ENCODE peak calls at places on chromosome 11, in six cellular contexts. W is activated T-cell treated with anti-CD3 and anti-CD28 coated beads for 1 hour; Z is AG09309; J is NCI-H187; A is NCI-H345; Q is stimulated activated CD4-positive, alpha-beta T cell treated with anti-CD3 and anti-CD28 coated beads, Interleukin-1b, Interleukin-23, amount 100 ng/mL, for 4 hours. C is an unnamed sample.

GRCh38 chr11:66068154-66068821 is 1.8 kb upstream of the PACS1 start:
- DNase-seq in A (peak), Q (peak), W (peak), J (peak), Z (no peak), C (peak)

GRCh38 chr11:17760102-17761029 is 25.8 kb downstream of the KCNC1 start:
- DNase-seq in A (peak), Q (no peak), W (no peak), Z (no peak), J (peak), C (no peak)

GRCh38 chr11:10499452-10500262 is 41.3 kb downstream of the RNF141 start:
- DNase-seq in Q (no peak), A (no peak), J (no peak), Z (no peak), W (no peak), C (no peak)

GRCh38 chr11:63888170-63889086 is 28.5 kb downstream of the RCOR2 start:
- DNase-seq in J (peak), A (no peak), Q (peak), W (peak), Z (no peak), C (peak)

GRCh38 chr11:120563698-120564572 is 52.4 kb downstream of the GRIK4 start:
- DNase-seq in Z (no peak), A (peak), W (no peak), Q (no peak), J (no peak), C (no peak)

GRCh38 chr11:17719940-17720795 is 797 bp downstream of the MYOD1 start:
- DNase-seq in Q (no peak), A (peak), J (no peak), W (no peak), Z (no peak), C (no peak)

GRCh38 chr11:69892237-69892985 is 73.2 kb upstream of the FGF3 start:
- DNase-seq in Z (no peak), A (no peak), J (no peak), Q (no peak), W (no peak), C (no peak)

GRCh38 chr11:3732671-3733070 is 61.5 kb upstream of the CHRNA10 start:
- DNase-seq in J (no peak), Z (no peak), Q (no peak), A (no peak), W (no peak), C (no peak)

GRCh38 chr11:16895306-16895705 is 118.9 kb downstream of the PLEKHA7 start:
- DNase-seq in J (peak), W (no peak), Q (no peak), Z (no peak), A (peak), C (no peak)

GRCh38 chr11:72038491-72038890 is 39.8 kb downstream of the IL18BP start:
- DNase-seq in A (no peak), J (no peak), Q (no peak), Z (peak), W (no peak), C (no peak)

GRCh38 chr11:11845066-11845465 is 3.3 kb downstream of the USP47 start:
- DNase-seq in Q (no peak), W (no peak), A (peak), J (no peak), Z (no peak), C (no peak)

GRCh38 chr11:46342237-46342636 is 5.0 kb upstream of the DGKZ start:
- DNase-seq in Q (no peak), Z (no peak), A (no peak), W (no peak), J (no peak), C (no peak)

GRCh38 chr11:103872748-103873147 is 163.7 kb upstream of the DDI1 start:
- DNase-seq in J (no peak), Z (no peak), W (no peak), A (no peak), Q (no peak), C (no peak)

GRCh38 chr11:120131941-120132644 is 5.8 kb downstream of the TRIM29 start:
- DNase-seq in J (no peak), W (no peak), Z (no peak), A (peak), Q (no peak), C (no peak)

GRCh38 chr11:73149105-73149504 is 7.0 kb upstream of the FCHSD2 start:
- DNase-seq in Q (no peak), A (no peak), J (no peak), Z (no peak), W (no peak), C (no peak)

GRCh38 chr11:60703374-60703773 is 4.0 kb downstream of the MS4A8 start:
- DNase-seq in Q (no peak), J (no peak), Z (no peak), W (no peak), A (no peak), C (no peak)

C was measured in activated CD4-positive, alpha-beta T cell treated with anti-CD3 and anti-CD28 coated beads, Interleukin-2, amount 50 U/mL, for 4 hours.